ENCODE peak calls at places on chromosomes 4 and X, in ten cellular contexts. One of them, this sample, is unnamed.

GRCh38 chr4:163649557-163650091 is 155.1 kb downstream of the TMA16 start:
- DNase-seq in heart left ventricle: no peak
- DNase-seq in BJ: no peak
- DNase-seq in A549: no peak
- DNase-seq in pancreas: no peak
- DNase-seq in cardiac fibroblast: no peak
- DNase-seq in HepG2: no peak
- DNase-seq in testis: no peak
- DNase-seq in GM23338: no peak
- DNase-seq in fibroblast of pulmonary artery: no peak
- DNase-seq in this sample: no peak

GRCh38 chr4:56066493-56066892 is 117.7 kb downstream of the CEP135 start:
- DNase-seq in BJ: no peak
- DNase-seq in GM23338: no peak
- DNase-seq in pancreas: no peak
- DNase-seq in fibroblast of pulmonary artery: no peak
- DNase-seq in heart left ventricle: no peak
- DNase-seq in HepG2: no peak
- DNase-seq in A549: no peak
- DNase-seq in cardiac fibroblast: no peak
- DNase-seq in testis: no peak
- DNase-seq in this sample: no peak

GRCh38 chr4:129064717-129065116 is 28.6 kb downstream of the SCLT1 start:
- DNase-seq in A549: no peak
- DNase-seq in HepG2: no peak
- DNase-seq in BJ: peak; percentile 13
- DNase-seq in fibroblast of pulmonary artery: peak; percentile 60
- DNase-seq in GM23338: no peak
- DNase-seq in testis: no peak
- DNase-seq in pancreas: no peak
- DNase-seq in heart left ventricle: no peak
- DNase-seq in cardiac fibroblast: peak; percentile 62
- DNase-seq in this sample: no peak

GRCh38 chr4:158970786-158971185 is 132.1 kb upstream of the RAPGEF2 start:
- DNase-seq in BJ: no peak
- DNase-seq in cardiac fibroblast: no peak
- DNase-seq in GM23338: no peak
- DNase-seq in heart left ventricle: no peak
- DNase-seq in testis: no peak
- DNase-seq in A549: no peak
- DNase-seq in HepG2: no peak
- DNase-seq in pancreas: no peak
- DNase-seq in fibroblast of pulmonary artery: no peak
- DNase-seq in this sample: no peak

GRCh38 chr4:109675181-109675580 is 28.1 kb downstream of the CASP6 start:
- DNase-seq in pancreas: no peak
- DNase-seq in cardiac fibroblast: no peak
- DNase-seq in HepG2: no peak
- DNase-seq in A549: no peak
- DNase-seq in heart left ventricle: no peak
- DNase-seq in BJ: no peak
- DNase-seq in GM23338: no peak
- DNase-seq in fibroblast of pulmonary artery: no peak
- DNase-seq in testis: no peak
- DNase-seq in this sample: no peak

GRCh38 chrX:119398587-119398973 is 556 bp upstream of the SLC25A43 start:
- DNase-seq in BJ: no peak
- DNase-seq in cardiac fibroblast: peak; percentile 29
- DNase-seq in fibroblast of pulmonary artery: peak; percentile 17
- DNase-seq in pancreas: no peak
- DNase-seq in A549: peak; percentile 28
- DNase-seq in GM23338: no peak
- DNase-seq in testis: no peak
- DNase-seq in heart left ventricle: no peak
- DNase-seq in HepG2: peak; percentile 7
- DNase-seq in this sample: no peak

GRCh38 chrX:129116651-129117050 is 406.6 kb downstream of the SMARCA1 start:
- DNase-seq in GM23338: peak; percentile 17
- DNase-seq in fibroblast of pulmonary artery: no peak
- DNase-seq in cardiac fibroblast: no peak
- DNase-seq in A549: no peak
- DNase-seq in HepG2: peak; percentile 65
- DNase-seq in BJ: no peak
- DNase-seq in pancreas: no peak
- DNase-seq in heart left ventricle: no peak
- DNase-seq in testis: peak; percentile 15
- DNase-seq in this sample: no peak

GRCh38 chrX:23554304-23554703 is 113.0 kb upstream of the PRDX4 start:
- DNase-seq in fibroblast of pulmonary artery: peak; percentile 64
- DNase-seq in cardiac fibroblast: peak; percentile 60
- DNase-seq in BJ: no peak
- DNase-seq in pancreas: no peak
- DNase-seq in HepG2: peak; percentile 6
- DNase-seq in A549: peak; percentile 51
- DNase-seq in testis: no peak
- DNase-seq in heart left ventricle: no peak
- DNase-seq in GM23338: peak; percentile 55
- DNase-seq in this sample: peak; percentile 14

GRCh38 chrX:86148024-86148511 is at the start of gene DACH2:
- DNase-seq in fibroblast of pulmonary artery: peak; percentile 57
- DNase-seq in heart left ventricle: peak; percentile 66
- DNase-seq in HepG2: peak; percentile 40
- DNase-seq in pancreas: peak; percentile 84
- DNase-seq in A549: peak; percentile 71
- DNase-seq in testis: peak; percentile 83
- DNase-seq in BJ: no peak
- DNase-seq in GM23338: peak; percentile 82
- DNase-seq in cardiac fibroblast: peak; percentile 45
- DNase-seq in this sample: peak; percentile 19

GRCh38 chr4:122798101-122798500 is 28.5 kb upstream of the FGF2 start:
- DNase-seq in fibroblast of pulmonary artery: peak; percentile 94
- DNase-seq in pancreas: no peak
- DNase-seq in GM23338: peak; percentile 69
- DNase-seq in testis: peak; percentile 56
- DNase-seq in cardiac fibroblast: peak; percentile 96
- DNase-seq in heart left ventricle: peak; percentile 57
- DNase-seq in A549: peak; percentile 73
- DNase-seq in HepG2: peak; percentile 13
- DNase-seq in BJ: peak; percentile 97
- DNase-seq in this sample: no peak

GRCh38 chrX:10725071-10725470 is 104.7 kb upstream of the MID1 start:
- DNase-seq in HepG2: no peak
- DNase-seq in fibroblast of pulmonary artery: no peak
- DNase-seq in pancreas: no peak
- DNase-seq in testis: no peak
- DNase-seq in heart left ventricle: no peak
- DNase-seq in GM23338: peak; percentile 45
- DNase-seq in BJ: no peak
- DNase-seq in cardiac fibroblast: no peak
- DNase-seq in A549: peak; percentile 17
- DNase-seq in this sample: no peak

GRCh38 chr4:119286377-119287002 is 35.4 kb downstream of the FABP2 start:
- DNase-seq in pancreas: no peak
- DNase-seq in heart left ventricle: peak; percentile 29
- DNase-seq in GM23338: peak; percentile 46
- DNase-seq in fibroblast of pulmonary artery: peak; percentile 88
- DNase-seq in testis: peak; percentile 43
- DNase-seq in A549: peak; percentile 64
- DNase-seq in cardiac fibroblast: peak; percentile 86
- DNase-seq in BJ: peak; percentile 45
- DNase-seq in HepG2: peak; percentile 32
- DNase-seq in this sample: peak; percentile 38

GRCh38 chr4:70531981-70532380 is 13.6 kb downstream of the AMTN start:
- DNase-seq in cardiac fibroblast: no peak
- DNase-seq in GM23338: peak; percentile 64
- DNase-seq in HepG2: peak; percentile 3
- DNase-seq in BJ: no peak
- DNase-seq in heart left ventricle: no peak
- DNase-seq in fibroblast of pulmonary artery: no peak
- DNase-seq in testis: no peak
- DNase-seq in A549: peak; percentile 4
- DNase-seq in pancreas: no peak
- DNase-seq in this sample: no peak

GRCh38 chr4:147052361-147052760 is 106.7 kb upstream of the TTC29 start:
- DNase-seq in A549: no peak
- DNase-seq in pancreas: no peak
- DNase-seq in HepG2: no peak
- DNase-seq in testis: no peak
- DNase-seq in cardiac fibroblast: no peak
- DNase-seq in fibroblast of pulmonary artery: no peak
- DNase-seq in GM23338: no peak
- DNase-seq in heart left ventricle: no peak
- DNase-seq in BJ: no peak
- DNase-seq in this sample: no peak

DNA sequence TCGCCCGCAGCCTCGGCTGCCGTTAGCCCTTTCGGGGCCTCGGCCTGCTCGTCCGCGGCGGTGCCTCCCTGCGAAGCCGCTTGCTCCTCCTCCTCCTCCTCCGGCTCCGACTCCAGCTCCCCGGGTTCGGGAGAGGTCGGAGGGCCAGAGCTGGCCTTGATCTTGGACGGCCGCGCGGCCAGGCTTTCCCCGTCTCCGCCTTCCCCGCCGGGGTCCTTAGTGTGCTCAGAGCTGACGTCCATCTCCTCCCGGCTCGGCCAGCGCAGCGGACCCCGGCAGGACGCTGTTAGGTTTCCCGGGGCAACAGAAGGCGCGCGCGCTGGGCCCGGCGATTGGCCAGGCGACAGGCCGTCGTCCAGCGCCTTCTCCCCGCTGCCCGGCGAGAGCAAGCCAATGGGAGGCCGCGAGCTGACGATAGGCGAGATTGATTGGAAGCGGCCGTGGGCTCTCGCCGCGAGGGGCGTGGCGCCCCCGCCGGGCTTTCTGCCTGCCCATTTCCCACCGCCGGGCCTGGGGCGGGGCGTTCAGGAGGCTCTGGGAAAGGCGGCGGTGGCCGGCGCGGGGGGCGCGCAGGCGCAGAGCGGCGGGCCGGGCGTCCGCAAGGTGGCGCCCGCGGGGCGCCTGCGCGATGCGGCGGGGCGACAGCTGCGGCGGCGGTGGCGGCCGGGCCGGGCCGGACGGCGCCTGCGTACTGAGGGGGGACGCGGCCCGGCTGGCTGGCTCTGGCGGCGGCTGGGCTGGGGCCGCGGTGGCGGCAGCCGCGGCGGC is at the start of gene TADA2B:
- DNase-seq in BJ: peak; percentile 79
- DNase-seq in A549: peak; percentile 95
- DNase-seq in testis: peak; percentile 97
- DNase-seq in heart left ventricle: peak; percentile 98
- DNase-seq in fibroblast of pulmonary artery: peak; percentile 98
- DNase-seq in GM23338: peak; percentile 98
- DNase-seq in cardiac fibroblast: peak; percentile 99
- DNase-seq in pancreas: peak; percentile 98
- DNase-seq in HepG2: peak; percentile 93
- DNase-seq in this sample: peak; percentile 91
- TF ChIP-seq CTCF in BJ: no peak
- TF ChIP-seq CTCF in A549: peak; percentile 57
- TF ChIP-seq CTCF in testis: peak; percentile 79
- TF ChIP-seq CTCF in heart left ventricle: no peak
- TF ChIP-seq CTCF in fibroblast of pulmonary artery: no peak
- TF ChIP-seq CTCF in GM23338: peak; percentile 44
- TF ChIP-seq CTCF in cardiac fibroblast: peak; percentile 5
- TF ChIP-seq CTCF in pancreas: peak; percentile 30
- TF ChIP-seq CTCF in HepG2: peak; percentile 45
- TF ChIP-seq CTCF in this sample: peak; percentile 75

DNA sequence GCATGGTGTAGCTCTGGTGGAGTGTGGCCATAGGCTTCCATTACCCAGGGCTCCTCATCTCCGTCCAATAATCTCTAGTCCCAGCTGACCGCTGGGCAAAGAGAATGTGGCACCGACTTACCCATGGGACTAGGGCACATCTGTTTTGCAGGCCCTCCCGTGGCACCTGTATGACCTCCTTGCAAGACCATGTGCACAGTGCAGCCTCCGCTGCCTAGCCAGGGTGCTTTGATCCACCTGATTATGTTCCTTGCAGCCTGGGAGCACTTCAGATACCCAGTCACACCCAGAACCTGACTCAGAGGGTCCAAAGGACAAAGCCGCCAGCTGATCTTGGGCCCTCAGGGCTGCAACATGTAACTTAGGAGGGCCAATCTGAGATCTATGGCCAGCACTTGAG is 84.8 kb downstream of the PCDH10 start:
- DNase-seq in testis: no peak
- DNase-seq in pancreas: no peak
- DNase-seq in cardiac fibroblast: no peak
- DNase-seq in fibroblast of pulmonary artery: no peak
- DNase-seq in BJ: no peak
- DNase-seq in HepG2: no peak
- DNase-seq in A549: no peak
- DNase-seq in heart left ventricle: no peak
- DNase-seq in GM23338: no peak
- DNase-seq in this sample: no peak
- H3K4me3 ChIP-seq in testis: no peak overlapping the region
- H3K4me3 ChIP-seq in pancreas: no peak overlapping the region
- H3K4me3 ChIP-seq in cardiac fibroblast: no peak overlapping the region
- H3K4me3 ChIP-seq in fibroblast of pulmonary artery: no peak overlapping the region
- H3K4me3 ChIP-seq in BJ: no peak overlapping the region
- H3K4me3 ChIP-seq in HepG2: no peak overlapping the region
- H3K4me3 ChIP-seq in A549: no peak overlapping the region
- H3K4me3 ChIP-seq in heart left ventricle: no peak overlapping the region
- H3K4me3 ChIP-seq in GM23338: no peak overlapping the region
- H3K4me3 ChIP-seq in this sample: no peak overlapping the region

DNA sequence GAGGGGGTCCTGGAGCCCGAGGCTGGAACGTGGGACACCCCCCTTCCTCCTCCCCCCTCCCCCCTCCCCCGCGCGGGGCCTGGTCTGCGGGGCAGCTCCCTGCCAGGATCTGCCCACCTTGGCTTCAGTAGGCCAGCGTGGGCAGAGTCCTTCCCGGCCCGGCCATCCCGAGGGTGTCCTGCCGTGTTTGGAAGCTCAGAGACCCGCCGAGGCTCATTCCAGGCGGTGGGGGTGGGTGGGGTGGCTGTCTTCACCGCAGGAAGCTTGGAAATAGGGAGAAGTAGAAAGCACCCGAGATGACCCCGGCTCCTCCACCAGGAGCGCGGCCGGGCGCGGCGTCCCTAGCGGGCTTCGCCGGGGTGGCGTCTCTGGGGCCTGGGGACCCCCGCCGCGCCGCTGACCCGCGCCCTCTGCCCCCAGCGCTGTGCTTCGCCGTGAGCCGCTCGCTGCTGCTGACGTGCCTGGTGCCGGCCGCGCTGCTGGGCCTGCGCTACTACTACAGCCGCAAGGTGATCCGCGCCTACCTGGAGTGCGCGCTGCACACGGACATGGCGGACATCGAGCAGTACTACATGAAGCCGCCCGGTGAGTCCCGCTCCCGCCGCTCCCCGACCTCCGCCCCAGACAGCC is 1.6 kb downstream of the NAT8L start:
- DNase-seq in A549: no peak
- DNase-seq in testis: no peak
- DNase-seq in cardiac fibroblast: no peak
- DNase-seq in BJ: no peak
- DNase-seq in HepG2: no peak
- DNase-seq in heart left ventricle: no peak
- DNase-seq in pancreas: peak; percentile 38
- DNase-seq in GM23338: peak; percentile 84
- DNase-seq in fibroblast of pulmonary artery: no peak
- DNase-seq in this sample: no peak
- TF ChIP-seq CTCF in A549: no peak
- TF ChIP-seq CTCF in testis: no peak
- TF ChIP-seq CTCF in cardiac fibroblast: no peak
- TF ChIP-seq CTCF in BJ: no peak
- TF ChIP-seq CTCF in HepG2: no peak
- TF ChIP-seq CTCF in heart left ventricle: no peak
- TF ChIP-seq CTCF in pancreas: no peak
- TF ChIP-seq CTCF in GM23338: no peak
- TF ChIP-seq CTCF in fibroblast of pulmonary artery: no peak
- TF ChIP-seq CTCF in this sample: no peak

GRCh38 chr4:184697956-184698355 is 35.9 kb downstream of the CENPU start:
- DNase-seq in GM23338: no peak
- DNase-seq in HepG2: no peak
- DNase-seq in testis: no peak
- DNase-seq in A549: no peak
- DNase-seq in cardiac fibroblast: no peak
- DNase-seq in heart left ventricle: no peak
- DNase-seq in BJ: no peak
- DNase-seq in pancreas: no peak
- DNase-seq in fibroblast of pulmonary artery: no peak
- DNase-seq in this sample: no peak
- H3K4me3 ChIP-seq in GM23338: no peak overlapping the region
- H3K4me3 ChIP-seq in HepG2: no peak overlapping the region
- H3K4me3 ChIP-seq in testis: no peak overlapping the region
- H3K4me3 ChIP-seq in A549: no peak overlapping the region
- H3K4me3 ChIP-seq in cardiac fibroblast: no peak overlapping the region
- H3K4me3 ChIP-seq in heart left ventricle: no peak overlapping the region
- H3K4me3 ChIP-seq in BJ: no peak overlapping the region
- H3K4me3 ChIP-seq in pancreas: no peak overlapping the region
- H3K4me3 ChIP-seq in fibroblast of pulmonary artery: no peak overlapping the region
- H3K4me3 ChIP-seq in this sample: no peak overlapping the region